ENCODE peak calls at places on chromosomes 5 and 9, in nine cellular contexts. One of them, this sample, is unnamed.

GRCh38 chr9:83043583-83043982 is 19.4 kb downstream of the RASEF start:
- DNase-seq in astrocyte: no peak
- DNase-seq in naive thymus-derived CD4-positive, alpha-beta T cell: no peak
- DNase-seq in AG04450: no peak
- DNase-seq in SJSA1: no peak
- DNase-seq in heart left ventricle: no peak
- DNase-seq in dorsolateral prefrontal cortex: no peak
- DNase-seq in tibial artery: no peak
- DNase-seq in adrenal gland: no peak
- DNase-seq in this sample: no peak

GRCh38 chr5:166441-167372 is 24.6 kb upstream of the LRRC14B start:
- DNase-seq in astrocyte: no peak
- DNase-seq in naive thymus-derived CD4-positive, alpha-beta T cell: no peak
- DNase-seq in AG04450: no peak
- DNase-seq in tibial artery: no peak
- DNase-seq in heart left ventricle: no peak
- DNase-seq in SJSA1: no peak
- DNase-seq in adrenal gland: no peak
- DNase-seq in dorsolateral prefrontal cortex: no peak
- DNase-seq in this sample: no peak

GRCh38 chr9:88534456-88535225 is at the start of gene NXNL2:
- DNase-seq in AG04450: no peak
- DNase-seq in SJSA1: peak; percentile 87
- DNase-seq in adrenal gland: peak; percentile 68
- DNase-seq in dorsolateral prefrontal cortex: peak; percentile 40
- DNase-seq in naive thymus-derived CD4-positive, alpha-beta T cell: no peak
- DNase-seq in astrocyte: peak; percentile 73
- DNase-seq in tibial artery: peak; percentile 77
- DNase-seq in heart left ventricle: peak; percentile 58
- DNase-seq in this sample: peak; percentile 94

GRCh38 chr5:37448941-37449340 is 69.8 kb downstream of the WDR70 start:
- DNase-seq in dorsolateral prefrontal cortex: no peak
- DNase-seq in adrenal gland: no peak
- DNase-seq in astrocyte: peak; percentile 62
- DNase-seq in tibial artery: no peak
- DNase-seq in AG04450: peak; percentile 21
- DNase-seq in heart left ventricle: no peak
- DNase-seq in SJSA1: peak; percentile 53
- DNase-seq in naive thymus-derived CD4-positive, alpha-beta T cell: no peak
- DNase-seq in this sample: no peak

GRCh38 chr5:53820802-53821171 is 260.3 kb downstream of the NDUFS4 start:
- DNase-seq in dorsolateral prefrontal cortex: no peak
- DNase-seq in heart left ventricle: no peak
- DNase-seq in astrocyte: no peak
- DNase-seq in naive thymus-derived CD4-positive, alpha-beta T cell: no peak
- DNase-seq in adrenal gland: no peak
- DNase-seq in tibial artery: no peak
- DNase-seq in AG04450: no peak
- DNase-seq in SJSA1: no peak
- DNase-seq in this sample: no peak

GRCh38 chr9:133955821-133956411 is 36.2 kb downstream of the VAV2 start:
- DNase-seq in adrenal gland: peak; percentile 42
- DNase-seq in tibial artery: no peak
- DNase-seq in SJSA1: no peak
- DNase-seq in naive thymus-derived CD4-positive, alpha-beta T cell: no peak
- DNase-seq in heart left ventricle: no peak
- DNase-seq in AG04450: no peak
- DNase-seq in astrocyte: peak; percentile 20
- DNase-seq in dorsolateral prefrontal cortex: no peak
- DNase-seq in this sample: peak; percentile 75

GRCh38 chr9:121692606-121693505 is 41.4 kb downstream of the DAB2IP start:
- DNase-seq in SJSA1: peak; percentile 79
- DNase-seq in heart left ventricle: no peak
- DNase-seq in naive thymus-derived CD4-positive, alpha-beta T cell: no peak
- DNase-seq in adrenal gland: peak; percentile 85
- DNase-seq in dorsolateral prefrontal cortex: no peak
- DNase-seq in tibial artery: no peak
- DNase-seq in AG04450: no peak
- DNase-seq in astrocyte: peak; percentile 47
- DNase-seq in this sample: peak; percentile 77

GRCh38 chr9:14983599-14983998 is 73.4 kb upstream of the FREM1 start:
- DNase-seq in astrocyte: no peak
- DNase-seq in heart left ventricle: no peak
- DNase-seq in dorsolateral prefrontal cortex: no peak
- DNase-seq in naive thymus-derived CD4-positive, alpha-beta T cell: no peak
- DNase-seq in tibial artery: no peak
- DNase-seq in adrenal gland: no peak
- DNase-seq in AG04450: no peak
- DNase-seq in SJSA1: no peak
- DNase-seq in this sample: no peak

DNA sequence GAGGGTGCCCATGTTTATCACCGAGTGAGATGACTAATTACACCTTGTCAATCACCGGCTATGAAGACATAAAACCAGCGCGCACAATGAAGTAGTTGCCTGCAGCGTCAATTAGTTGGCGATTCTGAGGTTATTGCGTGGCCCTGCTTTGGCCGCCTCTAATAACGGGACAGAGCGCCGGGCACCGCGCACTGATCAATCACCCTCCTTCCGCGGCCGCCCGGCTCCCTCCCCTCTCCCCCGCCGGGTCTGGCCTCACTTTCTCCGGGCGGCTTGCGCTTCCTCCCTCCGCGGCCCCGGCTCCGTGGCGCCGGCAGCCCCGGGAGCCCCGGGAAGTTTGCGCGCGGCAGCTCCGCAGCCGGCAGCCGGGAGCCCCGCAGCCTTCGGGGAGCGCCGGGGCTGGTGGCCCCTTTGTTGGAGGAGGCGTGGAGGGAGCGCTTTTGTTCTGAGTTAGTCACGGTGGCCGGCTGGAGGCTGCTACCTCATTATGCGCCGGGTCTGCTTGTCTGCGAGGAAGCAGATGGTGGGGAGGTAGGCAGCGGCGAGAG is 3.2 kb upstream of the LHX2 start:
- DNase-seq in dorsolateral prefrontal cortex: no peak
- DNase-seq in astrocyte: no peak
- DNase-seq in naive thymus-derived CD4-positive, alpha-beta T cell: no peak
- DNase-seq in heart left ventricle: no peak
- DNase-seq in adrenal gland: no peak
- DNase-seq in tibial artery: no peak
- DNase-seq in AG04450: no peak
- DNase-seq in SJSA1: no peak
- DNase-seq in this sample: no peak
- H3K27me3 ChIP-seq in dorsolateral prefrontal cortex: peaks cover 10% of the 10 kb centered on the region
- H3K27me3 ChIP-seq in astrocyte: peaks cover 84% of the 10 kb centered on the region
- H3K27me3 ChIP-seq in naive thymus-derived CD4-positive, alpha-beta T cell: peaks cover 25% of the 10 kb centered on the region
- H3K27me3 ChIP-seq in heart left ventricle: peaks cover 83% of the 10 kb centered on the region
- H3K27me3 ChIP-seq in adrenal gland: peaks cover 95% of the 10 kb centered on the region
- H3K27me3 ChIP-seq in tibial artery: peaks cover 32% of the 10 kb centered on the region
- H3K27me3 ChIP-seq in AG04450: peaks cover 95% of the 10 kb centered on the region
- H3K27me3 ChIP-seq in SJSA1: peaks cover 83% of the 10 kb centered on the region
- H3K27me3 ChIP-seq in this sample: peaks cover 96% of the 10 kb centered on the region

GRCh38 chr5:169904568-169904967 is 75.7 kb downstream of the INSYN2B start:
- DNase-seq in dorsolateral prefrontal cortex: no peak
- DNase-seq in adrenal gland: no peak
- DNase-seq in heart left ventricle: no peak
- DNase-seq in AG04450: no peak
- DNase-seq in naive thymus-derived CD4-positive, alpha-beta T cell: no peak
- DNase-seq in tibial artery: no peak
- DNase-seq in SJSA1: no peak
- DNase-seq in astrocyte: no peak
- DNase-seq in this sample: no peak
- H3K27me3 ChIP-seq in dorsolateral prefrontal cortex: no peaks in the 10 kb centered on the region
- H3K27me3 ChIP-seq in adrenal gland: no peaks in the 10 kb centered on the region
- H3K27me3 ChIP-seq in heart left ventricle: no peaks in the 10 kb centered on the region
- H3K27me3 ChIP-seq in AG04450: no peaks in the 10 kb centered on the region
- H3K27me3 ChIP-seq in naive thymus-derived CD4-positive, alpha-beta T cell: no peaks in the 10 kb centered on the region
- H3K27me3 ChIP-seq in tibial artery: no peaks in the 10 kb centered on the region
- H3K27me3 ChIP-seq in SJSA1: no peaks in the 10 kb centered on the region
- H3K27me3 ChIP-seq in astrocyte: no peaks in the 10 kb centered on the region
- H3K27me3 ChIP-seq in this sample: no peaks in the 10 kb centered on the region

GRCh38 chr9:34589656-34590375 is at the start of gene CNTFR:
- DNase-seq in astrocyte: no peak
- DNase-seq in heart left ventricle: peak; percentile 41
- DNase-seq in dorsolateral prefrontal cortex: peak; percentile 73
- DNase-seq in naive thymus-derived CD4-positive, alpha-beta T cell: no peak
- DNase-seq in adrenal gland: no peak
- DNase-seq in SJSA1: no peak
- DNase-seq in tibial artery: peak; percentile 54
- DNase-seq in AG04450: no peak
- DNase-seq in this sample: peak; percentile 69

GRCh38 chr9:34590376-34591090 is 1.0 kb upstream of the CNTFR start:
- DNase-seq in heart left ventricle: no peak
- DNase-seq in astrocyte: no peak
- DNase-seq in dorsolateral prefrontal cortex: no peak
- DNase-seq in tibial artery: peak; percentile 67
- DNase-seq in AG04450: no peak
- DNase-seq in SJSA1: no peak
- DNase-seq in naive thymus-derived CD4-positive, alpha-beta T cell: no peak
- DNase-seq in adrenal gland: no peak
- DNase-seq in this sample: no peak

GRCh38 chr9:34587271-34587670 is 2.3 kb downstream of the CNTFR start:
- DNase-seq in astrocyte: no peak
- DNase-seq in dorsolateral prefrontal cortex: no peak
- DNase-seq in naive thymus-derived CD4-positive, alpha-beta T cell: no peak
- DNase-seq in AG04450: no peak
- DNase-seq in tibial artery: no peak
- DNase-seq in heart left ventricle: no peak
- DNase-seq in SJSA1: no peak
- DNase-seq in adrenal gland: no peak
- DNase-seq in this sample: no peak

GRCh38 chr9:34589371-34589655 is 211 bp downstream of the CNTFR start:
- DNase-seq in dorsolateral prefrontal cortex: no peak
- DNase-seq in heart left ventricle: no peak
- DNase-seq in tibial artery: no peak
- DNase-seq in adrenal gland: no peak
- DNase-seq in naive thymus-derived CD4-positive, alpha-beta T cell: no peak
- DNase-seq in AG04450: no peak
- DNase-seq in astrocyte: no peak
- DNase-seq in SJSA1: no peak
- DNase-seq in this sample: no peak

GRCh38 chr9:34588671-34589370 is 703 bp downstream of the CNTFR start:
- DNase-seq in AG04450: no peak
- DNase-seq in naive thymus-derived CD4-positive, alpha-beta T cell: no peak
- DNase-seq in astrocyte: no peak
- DNase-seq in dorsolateral prefrontal cortex: peak; percentile 29
- DNase-seq in heart left ventricle: no peak
- DNase-seq in SJSA1: no peak
- DNase-seq in tibial artery: peak; percentile 39
- DNase-seq in adrenal gland: no peak
- DNase-seq in this sample: no peak
- H3K27me3 ChIP-seq in AG04450: peaks cover 85% of the 10 kb centered on the region
- H3K27me3 ChIP-seq in naive thymus-derived CD4-positive, alpha-beta T cell: peaks cover 20% of the 10 kb centered on the region
- H3K27me3 ChIP-seq in astrocyte: peaks cover 81% of the 10 kb centered on the region
- H3K27me3 ChIP-seq in dorsolateral prefrontal cortex: no peaks in the 10 kb centered on the region
- H3K27me3 ChIP-seq in heart left ventricle: peaks cover 11% of the 10 kb centered on the region
- H3K27me3 ChIP-seq in SJSA1: peaks cover 35% of the 10 kb centered on the region
- H3K27me3 ChIP-seq in tibial artery: no peaks in the 10 kb centered on the region
- H3K27me3 ChIP-seq in adrenal gland: peaks cover 30% of the 10 kb centered on the region
- H3K27me3 ChIP-seq in this sample: peaks cover 92% of the 10 kb centered on the region

DNA sequence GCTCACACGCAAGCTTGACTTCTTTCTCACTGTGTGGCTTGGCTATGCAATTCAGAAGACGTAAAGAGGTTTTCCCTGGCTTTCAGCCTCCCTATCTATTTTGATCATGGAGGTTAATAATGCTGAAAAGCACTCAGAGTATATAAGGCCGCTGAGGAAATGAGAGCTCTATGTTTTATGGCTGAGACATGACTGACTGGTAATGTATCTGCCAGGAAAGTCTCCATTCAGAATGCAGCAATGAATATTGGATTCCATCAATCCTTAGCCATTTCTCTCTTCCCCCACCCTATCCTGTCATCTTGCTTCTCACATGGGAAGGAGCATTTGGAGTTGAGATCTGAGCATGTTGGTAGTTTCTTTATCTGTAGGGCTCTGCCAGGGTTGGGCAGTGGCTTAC is 417.2 kb downstream of the DMAC1 start:
- DNase-seq in adrenal gland: no peak
- DNase-seq in naive thymus-derived CD4-positive, alpha-beta T cell: no peak
- DNase-seq in astrocyte: no peak
- DNase-seq in heart left ventricle: no peak
- DNase-seq in SJSA1: no peak
- DNase-seq in AG04450: no peak
- DNase-seq in dorsolateral prefrontal cortex: no peak
- DNase-seq in tibial artery: no peak
- DNase-seq in this sample: no peak
- H3K27me3 ChIP-seq in adrenal gland: no peaks in the 10 kb centered on the region
- H3K27me3 ChIP-seq in naive thymus-derived CD4-positive, alpha-beta T cell: no peaks in the 10 kb centered on the region
- H3K27me3 ChIP-seq in astrocyte: no peaks in the 10 kb centered on the region
- H3K27me3 ChIP-seq in heart left ventricle: no peaks in the 10 kb centered on the region
- H3K27me3 ChIP-seq in SJSA1: no peaks in the 10 kb centered on the region
- H3K27me3 ChIP-seq in AG04450: no peaks in the 10 kb centered on the region
- H3K27me3 ChIP-seq in dorsolateral prefrontal cortex: no peaks in the 10 kb centered on the region
- H3K27me3 ChIP-seq in tibial artery: no peaks in the 10 kb centered on the region
- H3K27me3 ChIP-seq in this sample: no peaks in the 10 kb centered on the region

DNA sequence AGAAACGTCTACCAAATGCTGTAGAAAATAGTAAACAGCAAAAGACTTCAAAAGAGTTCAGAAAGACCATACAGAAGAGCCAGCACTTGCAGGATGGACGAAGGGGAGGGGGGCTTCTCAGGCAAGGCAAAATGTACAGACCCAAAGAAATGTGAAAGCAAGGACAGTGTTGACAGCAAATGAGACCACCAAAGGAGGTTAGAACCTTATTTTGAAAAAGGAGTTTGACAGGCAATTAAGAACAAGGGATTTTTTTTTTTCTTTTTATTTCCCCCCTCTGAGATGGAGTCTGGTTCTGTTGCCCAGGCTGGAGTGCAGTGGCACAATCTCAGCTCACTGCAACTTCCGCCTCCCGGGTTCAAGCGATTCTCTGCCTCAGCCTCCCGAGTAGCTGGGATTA is 223.2 kb downstream of the EFNA5 start:
- DNase-seq in heart left ventricle: no peak
- DNase-seq in tibial artery: no peak
- DNase-seq in dorsolateral prefrontal cortex: no peak
- DNase-seq in SJSA1: no peak
- DNase-seq in naive thymus-derived CD4-positive, alpha-beta T cell: no peak
- DNase-seq in astrocyte: no peak
- DNase-seq in adrenal gland: no peak
- DNase-seq in AG04450: no peak
- DNase-seq in this sample: no peak
- H3K27me3 ChIP-seq in heart left ventricle: no peaks in the 10 kb centered on the region
- H3K27me3 ChIP-seq in tibial artery: no peaks in the 10 kb centered on the region
- H3K27me3 ChIP-seq in dorsolateral prefrontal cortex: no peaks in the 10 kb centered on the region
- H3K27me3 ChIP-seq in SJSA1: no peaks in the 10 kb centered on the region
- H3K27me3 ChIP-seq in naive thymus-derived CD4-positive, alpha-beta T cell: no peaks in the 10 kb centered on the region
- H3K27me3 ChIP-seq in astrocyte: no peaks in the 10 kb centered on the region
- H3K27me3 ChIP-seq in adrenal gland: no peaks in the 10 kb centered on the region
- H3K27me3 ChIP-seq in AG04450: no peaks in the 10 kb centered on the region
- H3K27me3 ChIP-seq in this sample: no peaks in the 10 kb centered on the region

DNA sequence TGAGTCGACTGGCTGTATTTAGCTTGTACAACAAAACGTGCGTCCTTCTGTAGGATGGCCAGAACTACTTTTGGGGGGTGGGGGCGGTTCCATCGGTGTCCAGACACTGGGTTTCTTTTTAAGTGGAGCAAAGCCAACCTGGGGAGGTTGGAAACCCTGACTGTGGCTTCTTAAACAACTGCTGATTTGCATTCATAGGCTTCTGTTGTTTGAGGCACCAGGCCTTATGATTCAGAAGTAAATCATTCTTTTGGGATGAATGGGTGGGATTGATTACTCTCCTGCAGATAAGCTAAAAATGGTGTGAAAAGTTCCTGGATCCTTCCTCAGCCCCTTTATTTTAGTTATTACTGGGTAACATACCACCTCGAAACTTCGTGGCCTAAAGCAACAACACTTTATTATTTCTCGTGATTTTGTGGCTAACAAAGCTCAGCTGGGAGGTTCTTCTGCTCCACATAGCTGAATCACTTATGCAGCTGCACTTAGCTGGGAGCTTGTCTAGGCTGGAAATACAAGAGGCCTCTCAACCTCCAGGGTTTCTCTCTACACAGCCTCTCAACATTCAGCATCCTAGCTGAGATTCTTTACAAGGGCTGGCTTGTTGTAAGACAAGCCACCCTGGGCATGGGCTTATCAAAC is 12.2 kb upstream of the SMIM32 start:
- DNase-seq in astrocyte: peak; percentile 81
- DNase-seq in heart left ventricle: no peak
- DNase-seq in AG04450: no peak
- DNase-seq in adrenal gland: no peak
- DNase-seq in SJSA1: peak; percentile 28
- DNase-seq in dorsolateral prefrontal cortex: no peak
- DNase-seq in tibial artery: no peak
- DNase-seq in naive thymus-derived CD4-positive, alpha-beta T cell: no peak
- DNase-seq in this sample: no peak
- H3K27me3 ChIP-seq in astrocyte: peaks cover 3% of the 10 kb centered on the region
- H3K27me3 ChIP-seq in heart left ventricle: peaks cover 2% of the 10 kb centered on the region
- H3K27me3 ChIP-seq in AG04450: peaks cover 25% of the 10 kb centered on the region
- H3K27me3 ChIP-seq in adrenal gland: no peaks in the 10 kb centered on the region
- H3K27me3 ChIP-seq in SJSA1: peaks cover 26% of the 10 kb centered on the region
- H3K27me3 ChIP-seq in dorsolateral prefrontal cortex: no peaks in the 10 kb centered on the region
- H3K27me3 ChIP-seq in tibial artery: no peaks in the 10 kb centered on the region
- H3K27me3 ChIP-seq in naive thymus-derived CD4-positive, alpha-beta T cell: no peaks in the 10 kb centered on the region
- H3K27me3 ChIP-seq in this sample: no peaks in the 10 kb centered on the region